ENCODE peak calls at places on chromosomes 16 and 17, in seven cellular contexts. R is thoracic aorta; E is activated T-cell treated with anti-CD3 and anti-CD28 coated beads for 24 hours; S is body of pancreas; K is iris pigment epithelial cell; U is stimulated activated CD8-positive, alpha-beta memory T cell treated with anti-CD3 and anti-CD28 coated beads, Interleukin-15, amount 100 ng/mL, for 24 hours; B is DMS 273 treated with DMSO at 0.1 percent for 48 hours. T is an unnamed sample.

GRCh38 chr17:48587276-48588073 is 2.6 kb downstream of the HOXB3 start:
- DNase-seq in U (no peak), B (no peak), E (no peak), R (no peak), S (no peak), K (no peak), T (no peak)

GRCh38 chr17:77905766-77906165 is 52.7 kb upstream of the TNRC6C start:
- DNase-seq in B (no peak), S (no peak), E (no peak), R (no peak), K (no peak), U (no peak), T (no peak)

GRCh38 chr16:85172465-85173071 is 60.3 kb upstream of the CIBAR2 start:
- DNase-seq in S (peak), B (peak), R (no peak), E (no peak), U (no peak), K (peak), T (no peak)

GRCh38 chr16:23374721-23375120 is 72.6 kb downstream of the SCNN1B start:
- DNase-seq in K (no peak), E (no peak), S (peak), U (no peak), R (no peak), B (no peak), T (no peak)

GRCh38 chr17:75308732-75309629 is 19.7 kb upstream of the SLC25A19 start:
- DNase-seq in S (peak), E (no peak), U (no peak), R (no peak), K (no peak), B (no peak), T (no peak)

GRCh38 chr16:7304257-7304656 is 28.4 kb upstream of the RBFOX1 start:
- DNase-seq in B (no peak), E (no peak), S (no peak), U (no peak), R (no peak), K (no peak), T (no peak)

GRCh38 chr16:89909777-89910716 is 8.6 kb upstream of the MC1R start:
- DNase-seq in S (peak), E (peak), K (peak), U (peak), R (no peak), B (no peak), T (peak)

GRCh38 chr16:62549875-62550274 is 513.6 kb upstream of the CDH8 start:
- DNase-seq in E (no peak), B (no peak), R (no peak), K (no peak), S (no peak), U (no peak), T (no peak)

GRCh38 chr16:84726670-84727467 is 27.1 kb downstream of the USP10 start:
- DNase-seq in E (no peak), R (no peak), U (no peak), K (no peak), B (no peak), S (no peak), T (no peak)

GRCh38 chr17:13698832-13699231 is 97.1 kb upstream of the HS3ST3A1 start:
- DNase-seq in R (no peak), B (no peak), E (no peak), U (no peak), K (no peak), S (no peak), T (no peak)

GRCh38 chr16:87424260-87424659 is 32.1 kb downstream of the MAP1LC3B start:
- DNase-seq in R (no peak), E (no peak), K (no peak), U (no peak), B (no peak), S (no peak), T (peak)

GRCh38 chr17:76171701-76172100 is 30.7 kb upstream of the FOXJ1 start:
- DNase-seq in K (no peak), S (no peak), E (no peak), U (no peak), B (no peak), R (no peak), T (no peak)

GRCh38 chr17:42833771-42834422 is 700 bp downstream of the PSME3 start:
- DNase-seq in E (no peak), K (no peak), R (no peak), B (no peak), U (no peak), S (no peak), T (no peak)

GRCh38 chr17:57597531-57598453 is 147.3 kb downstream of the CCDC182 start:
- DNase-seq in U (no peak), K (peak), B (peak), E (no peak), R (no peak), S (peak), T (peak)

T was measured in choroid plexus epithelial cell.